ENCODE peak calls at places on chromosomes 6 and 20, in seven cellular contexts. E is psoas muscle; A is MM.1S; V is HepG2; H is pancreas; N is CD8-positive, alpha-beta T cell; M is endodermal cell. J is an unnamed sample.
A peak's percentile ranks its signal among the peaks of the same experiment; 100 is the strongest.

GRCh38 chr20:14288341-14289330 is 48.8 kb downstream of the FLRT3 start:
- DNase-seq in V (peak; percentile 13), E (no peak), M (no peak), A (no peak), N (no peak), H (no peak), J (peak; percentile 21)

GRCh38 chr6:136534268-136534667 is 16.0 kb downstream of the MAP7 start:
- DNase-seq in N (no peak), A (no peak), H (no peak), M (peak; percentile 61), E (no peak), V (no peak), J (no peak)

GRCh38 chr20:62376112-62377063 is 9.3 kb upstream of the LAMA5 start:
- DNase-seq in V (peak; percentile 92), E (peak; percentile 72), M (peak; percentile 96), N (no peak), A (no peak), H (peak; percentile 63), J (peak; percentile 62)

GRCh38 chr6:135403584-135403983 is 94.0 kb downstream of the AHI1 start:
- DNase-seq in V (no peak), A (no peak), E (no peak), N (no peak), M (no peak), H (no peak), J (no peak)

GRCh38 chr6:7115452-7116223 is 7.9 kb downstream of the RREB1 start:
- DNase-seq in A (no peak), M (no peak), H (no peak), E (no peak), V (no peak), N (no peak), J (peak; percentile 16)

GRCh38 chr6:18102783-18103509 is 19.5 kb downstream of the NHLRC1 start:
- DNase-seq in V (no peak), E (no peak), H (no peak), M (no peak), N (no peak), A (no peak), J (no peak)

GRCh38 chr20:8223096-8223870 is 91.2 kb downstream of the PLCB1 start:
- DNase-seq in A (no peak), M (no peak), H (no peak), E (no peak), N (no peak), V (peak; percentile 50), J (peak; percentile 89)

GRCh38 chr6:67748521-67748920 is 886.6 kb upstream of the ADGRB3 start:
- DNase-seq in A (no peak), E (no peak), H (no peak), V (no peak), N (no peak), M (no peak), J (no peak)

GRCh38 chr6:44063561-44064059 is 63.6 kb downstream of the MRPL14 start:
- DNase-seq in E (no peak), V (no peak), A (no peak), N (no peak), H (no peak), M (no peak), J (no peak)

GRCh38 chr6:105067329-105067728 is 110.4 kb downstream of the LIN28B start:
- DNase-seq in N (no peak), M (no peak), V (peak; percentile 36), E (no peak), A (no peak), H (no peak), J (no peak)

GRCh38 chr6:126302191-126302590 is 37.7 kb upstream of the CENPW start:
- DNase-seq in V (no peak), M (no peak), H (no peak), N (no peak), E (no peak), A (no peak), J (peak; percentile 23)

GRCh38 chr20:44102582-44102981 is 84.4 kb downstream of the JPH2 start:
- DNase-seq in V (no peak), A (no peak), E (no peak), N (no peak), H (no peak), M (no peak), J (no peak)

GRCh38 chr20:9368893-9369292 is 145.5 kb upstream of the LAMP5 start:
- DNase-seq in V (no peak), N (no peak), E (no peak), H (no peak), M (no peak), A (no peak), J (no peak)

GRCh38 chr6:47179286-47179685 is 130.4 kb downstream of the TNFRSF21 start:
- DNase-seq in V (no peak), A (no peak), E (no peak), H (no peak), M (no peak), N (no peak), J (no peak)

GRCh38 chr6:53611342-53611741 is 54.2 kb downstream of the KLHL31 start:
- DNase-seq in V (no peak), A (no peak), M (no peak), E (no peak), N (no peak), H (no peak), J (no peak)

GRCh38 chr6:149470948-149471347 is 13.9 kb downstream of the ZC3H12D start:
- DNase-seq in A (no peak), N (no peak), H (no peak), M (no peak), V (no peak), E (no peak), J (no peak)

GRCh38 chr20:50628326-50628725 is 63.0 kb downstream of the RIPOR3 start:
- DNase-seq in E (no peak), M (no peak), A (no peak), H (no peak), N (no peak), V (peak; percentile 33), J (no peak)

GRCh38 chr6:41462980-41463930 is 82.9 kb upstream of the FOXP4 start:
- DNase-seq in H (peak; percentile 79), V (peak; percentile 77), A (peak; percentile 26), E (peak; percentile 76), M (no peak), N (no peak), J (peak; percentile 82)

GRCh38 chr6:164130585-164130984 is 716.1 kb downstream of the QKI start:
- DNase-seq in M (no peak), E (no peak), H (no peak), V (no peak), A (no peak), N (no peak), J (no peak)

DNA sequence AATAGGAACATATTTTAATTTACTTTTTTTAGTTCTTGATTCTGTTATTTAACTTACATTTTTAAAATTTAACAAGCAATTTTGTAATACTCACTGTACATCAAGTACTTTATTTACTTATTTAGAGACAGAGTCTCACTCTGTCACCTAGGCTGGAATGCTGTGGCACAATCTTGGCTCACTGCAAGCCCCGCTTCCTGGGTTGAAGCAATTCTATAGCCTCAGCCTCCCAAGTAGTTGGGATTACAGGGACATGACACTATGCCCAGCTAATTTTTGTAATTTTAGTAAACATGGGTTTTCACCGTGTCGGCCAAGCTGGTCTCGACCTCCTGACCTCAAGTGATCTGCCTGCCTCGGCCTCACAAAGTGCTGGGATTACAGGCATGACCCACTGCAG is 7.0 kb downstream of the BTN3A3 start:
- DNase-seq in A (no peak), V (no peak), M (no peak), E (no peak), N (no peak), H (no peak), J (no peak)
- H3K4me3 ChIP-seq in A (no peak overlapping the region), V (no peak overlapping the region), M (no peak overlapping the region), E (no peak overlapping the region), N (no peak overlapping the region), H (no peak overlapping the region), J (no peak overlapping the region)

GRCh38 chr20:34299925-34300806 is 3.0 kb downstream of the AHCY start:
- DNase-seq in M (no peak), N (no peak), V (peak; percentile 87), E (no peak), A (no peak), H (no peak), J (no peak)

GRCh38 chr20:34302723-34303528 is at the start of gene AHCY:
- DNase-seq in N (peak; percentile 84), M (peak; percentile 99), A (peak; percentile 96), H (peak; percentile 97), V (peak; percentile 97), E (peak; percentile 98), J (peak; percentile 97)

GRCh38 chr20:34301587-34302311 is 1.4 kb downstream of the AHCY start:
- DNase-seq in M (no peak), E (no peak), V (no peak), N (no peak), A (no peak), H (no peak), J (no peak)

GRCh38 chr20:34300809-34301586 is 2.2 kb downstream of the AHCY start:
- DNase-seq in N (no peak), E (no peak), A (no peak), M (peak; percentile 60), H (no peak), V (peak; percentile 90), J (no peak)

DNA sequence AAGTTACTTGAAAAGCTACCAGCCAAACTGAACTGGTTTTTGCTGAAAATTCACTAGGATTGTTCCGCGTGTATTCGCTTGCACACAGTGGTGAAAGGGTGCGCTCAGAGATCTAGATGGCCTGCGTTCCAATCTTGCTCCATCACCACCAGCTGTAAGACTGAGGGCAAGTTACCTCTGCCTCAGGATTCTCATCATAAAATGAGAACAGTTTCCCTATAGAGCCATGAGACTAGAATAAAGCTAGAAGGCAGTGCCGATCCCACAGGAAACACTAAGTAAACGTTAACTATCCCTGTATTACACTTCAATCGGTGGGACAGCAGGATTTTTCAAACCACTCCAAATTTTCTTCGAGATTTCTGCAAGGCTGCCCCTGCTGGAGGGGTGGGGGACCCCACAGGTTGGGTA is 838 bp downstream of the AHCY start:
- DNase-seq in E (no peak), A (peak; percentile 32), H (no peak), N (no peak), M (no peak), V (peak; percentile 39), J (peak; percentile 31)
- TF ChIP-seq CTCF in E (no peak), A (peak; percentile 11), H (no peak), N (peak; percentile 52), M (peak; percentile 70), V (no peak), J (no peak)

DNA sequence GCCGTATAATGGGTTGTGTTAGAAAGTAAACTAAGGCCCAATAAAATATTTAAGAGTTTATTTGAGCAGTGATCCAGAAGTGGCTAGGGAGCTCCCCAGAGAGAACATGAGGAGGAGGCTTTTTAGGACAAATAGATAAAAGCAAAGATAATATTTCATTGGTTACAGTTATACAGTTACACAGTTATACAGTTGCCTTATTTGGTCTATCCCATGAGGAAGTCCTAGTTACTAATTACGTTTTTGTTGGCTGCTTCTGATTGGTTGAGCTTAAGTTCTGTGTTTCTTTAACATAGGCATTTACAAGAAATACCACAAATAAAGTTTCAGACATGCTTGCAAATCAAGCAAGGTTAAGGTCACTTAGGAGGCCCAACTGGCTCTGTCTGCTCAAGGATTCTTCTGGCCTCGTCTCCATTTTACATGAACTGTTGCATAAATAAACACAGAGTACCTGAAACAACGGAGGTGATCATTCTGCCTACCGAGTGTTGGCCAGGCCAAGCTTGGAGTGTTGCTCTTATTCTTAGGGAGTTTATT is 7.0 kb downstream of the UBD start:
- DNase-seq in A (peak; percentile 59), E (no peak), V (no peak), H (no peak), N (no peak), M (no peak), J (peak; percentile 81)
- H3K4me3 ChIP-seq in A (peak overlapping the region; percentile 33), E (no peak overlapping the region), V (no peak overlapping the region), H (no peak overlapping the region), N (peak overlapping the region; percentile 34), M (no peak overlapping the region), J (no peak overlapping the region)

GRCh38 chr6:26493258-26493657 is 6.8 kb upstream of the BTN1A1 start:
- DNase-seq in M (no peak), N (no peak), V (peak; percentile 52), H (no peak), A (peak; percentile 69), E (no peak), J (peak; percentile 44)
- TF ChIP-seq CTCF in M (peak; percentile 61), N (peak; percentile 31), V (peak; percentile 64), H (no peak), A (peak; percentile 39), E (no peak), J (peak; percentile 28)